ENCODE peak calls at places on chromosomes 13 and 19, in four cellular contexts. P is PC-3, K is dorsolateral prefrontal cortex, T is astrocyte of the spinal cord. G is an unnamed sample.

GRCh38 chr19:3249408-3249807 is 24.9 kb downstream of the CELF5 start:
- DNase-seq in P (peak), K (no peak), T (no peak), G (no peak)

GRCh38 chr13:24680258-24680920 is at the start of gene ATP12A:
- DNase-seq in P (no peak), K (no peak), T (no peak), G (no peak)

GRCh38 chr13:89726690-89727435 is 1620.6 kb upstream of the MIR17HG start:
- DNase-seq in P (peak), K (no peak), T (peak), G (no peak)

GRCh38 chr19:293436-294110 is 2.4 kb upstream of the PLPP2 start:
- DNase-seq in P (no peak), K (no peak), T (no peak), G (no peak)

GRCh38 chr19:2528543-2529173 is 52.7 kb downstream of the GADD45B start:
- DNase-seq in P (peak), K (no peak), T (no peak), G (no peak)

GRCh38 chr13:113585828-113586355 is 1.3 kb downstream of the TFDP1 start:
- DNase-seq in P (no peak), K (no peak), T (no peak), G (no peak)

GRCh38 chr13:31012285-31013024 is 80.0 kb downstream of the TEX26 start:
- DNase-seq in P (peak), K (no peak), T (peak), G (no peak)

GRCh38 chr13:40445557-40445990 is 220.9 kb downstream of the FOXO1 start:
- DNase-seq in P (peak), K (no peak), T (peak), G (peak)

GRCh38 chr13:92802776-92803175 is 423.8 kb upstream of the GPC6 start:
- DNase-seq in P (peak), K (no peak), T (no peak), G (no peak)

GRCh38 chr13:54402495-54402894 is 1373.9 kb downstream of the OLFM4 start:
- DNase-seq in P (no peak), K (no peak), T (no peak), G (no peak)

GRCh38 chr19:32830231-32831014 is 39.1 kb downstream of the SLC7A9 start:
- DNase-seq in P (peak), K (no peak), T (peak), G (no peak)

GRCh38 chr13:45194081-45194939 is 6.5 kb downstream of the KCTD4 start:
- DNase-seq in P (no peak), K (peak), T (peak), G (no peak)

GRCh38 chr19:23758187-23759074 is at the start of gene ZNF681:
- DNase-seq in P (peak), K (peak), T (peak), G (peak)

GRCh38 chr13:88507909-88508308 is 836.7 kb downstream of the SLITRK5 start:
- DNase-seq in P (no peak), K (no peak), T (no peak), G (no peak)

GRCh38 chr13:111510502-111511218 is 190.2 kb downstream of the TEX29 start:
- DNase-seq in P (no peak), K (no peak), T (no peak), G (no peak)

GRCh38 chr19:38304866-38305429 is 897 bp downstream of the C19orf33 start:
- DNase-seq in P (peak), K (no peak), T (peak), G (no peak)

GRCh38 chr19:30539315-30539714 is 167.1 kb downstream of the ZNF536 start:
- DNase-seq in P (no peak), K (no peak), T (no peak), G (no peak)

GRCh38 chr19:32824136-32824835 is 45.3 kb downstream of the SLC7A9 start:
- DNase-seq in P (no peak), K (no peak), T (no peak), G (no peak)

GRCh38 chr19:7874080-7874856 is at the start of gene PRR36:
- DNase-seq in P (peak), K (peak), T (no peak), G (no peak)

GRCh38 chr13:49450105-49450819 is 6.2 kb downstream of the SETDB2 start:
- DNase-seq in P (no peak), K (no peak), T (no peak), G (no peak)

GRCh38 chr13:75365724-75366173 is 116.2 kb downstream of the TBC1D4 start:
- DNase-seq in P (peak), K (no peak), T (peak), G (no peak)

GRCh38 chr13:55948175-55948574 is 1192.5 kb upstream of the PRR20A start:
- DNase-seq in P (no peak), K (no peak), T (no peak), G (no peak)

GRCh38 chr19:30280018-30280417 is 92.2 kb upstream of the ZNF536 start:
- DNase-seq in P (no peak), K (no peak), T (no peak), G (no peak)

GRCh38 chr19:11445141-11445540 is 9.7 kb downstream of the PRKCSH start:
- DNase-seq in P (no peak), K (no peak), T (no peak), G (no peak)

GRCh38 chr19:45094707-45095106 is 1.7 kb downstream of the PPP1R37 start:
- DNase-seq in P (no peak), K (no peak), T (no peak), G (no peak)

GRCh38 chr19:45091031-45091918 is 1.7 kb upstream of the PPP1R37 start:
- DNase-seq in P (peak), K (peak), T (peak), G (peak)

GRCh38 chr19:45094158-45094557 is 1.2 kb downstream of the PPP1R37 start:
- DNase-seq in P (no peak), K (no peak), T (no peak), G (no peak)

GRCh38 chr19:45090598-45090997 is 2.4 kb upstream of the PPP1R37 start:
- DNase-seq in P (no peak), K (no peak), T (no peak), G (no peak)

DNA sequence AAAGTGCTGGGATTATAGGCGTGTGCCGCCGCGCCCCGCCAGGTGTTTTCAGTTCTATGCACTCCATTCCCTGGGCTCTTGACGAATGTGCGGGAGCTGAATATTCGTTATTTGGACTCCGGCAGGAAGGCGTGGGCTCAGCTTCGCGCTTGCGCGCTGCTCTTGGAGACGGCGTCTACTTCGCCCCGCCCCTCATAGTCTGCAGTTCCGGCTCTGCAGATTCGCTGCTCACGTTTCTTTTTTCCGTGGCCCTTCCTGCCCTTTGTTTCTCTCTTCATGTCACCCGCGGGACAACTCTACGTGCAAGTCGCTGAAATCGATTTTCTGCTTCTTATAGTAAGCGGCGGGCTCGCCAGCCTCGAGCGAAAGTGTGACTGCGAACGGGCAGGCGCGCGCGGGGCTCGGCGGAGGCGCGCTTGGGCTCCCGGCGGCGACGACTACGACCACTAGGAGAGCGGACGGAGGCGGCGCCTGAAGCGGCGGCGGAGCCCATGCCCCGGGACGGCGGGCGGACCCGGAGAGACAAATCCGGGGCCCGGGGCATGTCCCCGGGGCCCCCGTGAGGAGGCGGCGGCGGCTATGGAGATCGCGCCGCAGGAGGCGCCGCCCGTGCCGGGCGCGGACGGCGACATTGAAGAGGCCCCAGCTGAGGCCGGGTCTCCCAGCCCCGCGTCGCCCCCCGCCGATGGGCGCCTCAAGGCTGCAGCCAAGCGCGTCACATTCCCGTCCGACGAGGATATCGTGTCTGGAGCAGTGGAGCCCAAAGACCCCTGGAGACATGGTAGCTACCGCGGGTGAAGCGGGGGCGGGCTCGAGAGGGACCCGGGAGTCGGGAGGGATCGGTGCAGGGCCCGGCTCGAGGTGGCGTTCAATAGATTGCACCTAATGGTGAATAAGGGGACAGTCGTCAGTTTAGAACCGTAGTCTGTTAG is at the start of gene PPP1R37:
- DNase-seq in P (peak), K (peak), T (peak), G (peak)
- TF ChIP-seq CTCF in P (peak), K (peak), T (peak), G (peak)

GRCh38 chr13:60170414-60170813 is 6.7 kb upstream of the DIAPH3 start:
- DNase-seq in P (no peak), K (no peak), T (no peak), G (no peak)

GRCh38 chr13:60165391-60166099 is 1.8 kb upstream of the DIAPH3 start:
- DNase-seq in P (no peak), K (no peak), T (no peak), G (no peak)

GRCh38 chr13:60174113-60174512 is 10.4 kb upstream of the DIAPH3 start:
- DNase-seq in P (no peak), K (no peak), T (no peak), G (no peak)

GRCh38 chr13:60167121-60167520 is 3.4 kb upstream of the DIAPH3 start:
- DNase-seq in P (no peak), K (no peak), T (no peak), G (no peak)

DNA sequence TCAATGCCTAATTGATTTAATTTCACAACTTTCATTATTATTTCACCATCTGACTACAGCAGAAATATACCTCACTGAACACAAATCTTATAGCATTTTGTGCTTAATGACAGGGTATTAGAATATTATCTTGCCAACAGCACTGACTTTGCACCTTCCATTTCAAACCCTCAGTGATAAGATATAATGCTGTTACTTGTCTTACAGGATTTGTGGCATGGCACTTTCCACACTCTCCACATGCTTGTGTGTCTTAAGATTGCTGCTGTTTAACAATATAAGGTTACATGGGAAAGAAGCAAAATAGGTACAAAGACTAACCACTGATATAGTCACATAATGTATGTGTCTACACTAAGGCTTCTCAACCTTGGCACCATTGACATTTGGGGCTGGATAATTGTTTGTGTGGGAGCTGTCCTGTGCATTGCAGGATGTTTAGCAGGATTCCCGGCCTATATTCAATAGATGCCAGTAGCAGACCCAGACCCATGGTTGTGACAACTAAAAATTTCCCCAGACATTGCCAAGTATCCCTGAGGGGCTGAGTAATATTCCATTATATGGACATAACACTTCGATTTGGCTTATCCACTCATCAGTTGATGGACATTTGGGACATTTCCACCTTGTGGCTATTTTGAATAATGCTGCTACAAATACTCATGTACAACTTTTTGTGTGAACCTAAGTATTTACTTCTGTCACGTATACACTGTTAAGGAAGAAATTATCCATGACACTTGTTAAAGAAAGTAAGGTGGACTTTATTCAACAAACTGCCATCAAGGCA is 5.7 kb upstream of the DIAPH3 start:
- DNase-seq in P (peak), K (no peak), T (no peak), G (no peak)
- TF ChIP-seq CTCF in P (peak), K (no peak), T (no peak), G (no peak)

GRCh38 chr19:46659151-46660007 is 1.6 kb downstream of the DACT3 start:
- DNase-seq in P (no peak), K (peak), T (no peak), G (peak)

GRCh38 chr19:46661735-46662592 is 982 bp upstream of the DACT3 start:
- DNase-seq in P (peak), K (peak), T (peak), G (peak)

GRCh38 chr19:46661020-46661731 is at the start of gene DACT3:
- DNase-seq in P (peak), K (peak), T (peak), G (peak)

GRCh38 chr19:46660601-46661019 is 372 bp downstream of the DACT3 start:
- DNase-seq in P (no peak), K (peak), T (no peak), G (no peak)

GRCh38 chr19:46660008-46660517 is 919 bp downstream of the DACT3 start:
- DNase-seq in P (no peak), K (peak), T (no peak), G (no peak)
- TF ChIP-seq CTCF in P (no peak), K (no peak), T (no peak), G (no peak)

DNA sequence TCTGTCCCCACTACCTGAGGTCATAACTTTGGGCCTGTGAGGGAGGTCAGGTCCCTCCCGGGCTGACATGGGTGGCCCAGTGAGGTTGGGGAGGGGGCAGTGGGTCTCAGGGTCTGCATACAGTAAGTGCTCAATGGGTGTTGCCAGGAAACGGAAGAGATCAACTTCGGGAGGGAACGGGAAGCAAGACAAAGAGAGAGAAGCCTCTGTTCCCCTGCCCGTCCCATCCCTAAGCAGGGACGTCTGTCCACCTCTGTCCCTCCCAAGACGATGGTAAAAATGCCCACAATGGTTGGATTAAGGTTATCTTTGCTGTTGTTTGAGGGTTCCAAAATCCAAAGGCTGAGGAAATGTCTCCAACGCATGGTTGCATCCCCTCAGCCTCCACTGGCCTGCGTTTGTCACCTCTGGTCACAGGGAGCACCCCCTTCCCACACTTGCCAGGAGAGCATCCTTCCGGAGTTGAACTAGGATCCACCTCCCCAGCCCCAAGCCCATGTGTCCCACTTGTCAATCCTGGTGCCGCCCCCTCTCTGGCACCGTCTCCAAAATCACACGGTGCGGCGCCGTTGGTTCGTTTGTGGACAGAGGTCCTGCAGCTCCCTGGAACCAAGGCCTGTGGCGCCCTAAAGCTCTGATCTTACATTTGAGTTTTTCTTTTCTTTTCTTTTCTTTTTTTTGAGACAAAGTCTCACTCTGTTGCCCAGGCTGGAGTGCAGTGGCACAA is 774 bp upstream of the HOMER3 start:
- DNase-seq in P (no peak), K (no peak), T (no peak), G (no peak)
- TF ChIP-seq CTCF in P (no peak), K (no peak), T (no peak), G (no peak)

GRCh38 chr13:26480246-26480855 is 77.1 kb upstream of the WASF3 start:
- DNase-seq in P (peak), K (no peak), T (no peak), G (no peak)

GRCh38 chr13:26483546-26483945 is 73.9 kb upstream of the WASF3 start:
- DNase-seq in P (no peak), K (no peak), T (no peak), G (no peak)

GRCh38 chr13:26484196-26484595 is 73.3 kb upstream of the WASF3 start:
- DNase-seq in P (no peak), K (no peak), T (no peak), G (no peak)

GRCh38 chr13:26485288-26485687 is 72.2 kb upstream of the WASF3 start:
- DNase-seq in P (no peak), K (peak), T (no peak), G (no peak)

GRCh38 chr13:26482451-26483197 is 74.9 kb upstream of the WASF3 start:
- DNase-seq in P (peak), K (peak), T (peak), G (no peak)
- TF ChIP-seq CTCF in P (peak), K (peak), T (peak), G (peak)

G was measured in CD14-positive monocyte.